ENCODE peak calls at places on chromosome 14, in five cellular contexts. U is ovary, G is tibial nerve, W is body of pancreas, L is IMR-90. V is an unnamed sample.
A peak's percentile ranks its signal among the peaks of the same experiment; 100 is the strongest.

GRCh38 chr14:78383060-78383459 is 212.9 kb downstream of the NRXN3 start:
- DNase-seq in U (no peak), W (no peak), L (no peak), G (no peak), V (no peak)

GRCh38 chr14:52342849-52343606 is 28.9 kb downstream of the PTGER2 start:
- DNase-seq in L (peak; percentile 28), U (no peak), W (no peak), G (no peak), V (no peak)

GRCh38 chr14:34247605-34248004 is 214.4 kb downstream of the SPTSSA start:
- DNase-seq in L (no peak), W (no peak), G (no peak), U (no peak), V (no peak)

GRCh38 chr14:64510127-64510808 is 5.7 kb downstream of the ZBTB1 start:
- DNase-seq in W (no peak), G (no peak), L (no peak), U (no peak), V (no peak)

GRCh38 chr14:23005451-23005850 is 4.5 kb downstream of the C14orf93 start:
- DNase-seq in W (no peak), L (no peak), G (no peak), U (no peak), V (no peak)

GRCh38 chr14:24802236-24802635 is 168.2 kb upstream of the GZMB start:
- DNase-seq in L (no peak), U (no peak), W (no peak), G (no peak), V (no peak)

GRCh38 chr14:78997811-78998210 is 827.6 kb downstream of the NRXN3 start:
- DNase-seq in L (peak; percentile 71), G (no peak), U (no peak), W (peak; percentile 34), V (no peak)

GRCh38 chr14:24840204-24840893 is 206.4 kb upstream of the GZMB start:
- DNase-seq in G (no peak), W (no peak), U (no peak), L (no peak), V (no peak)

GRCh38 chr14:89665262-89665661 is 248.2 kb upstream of the FOXN3 start:
- DNase-seq in W (no peak), L (no peak), U (no peak), G (no peak), V (no peak)

GRCh38 chr14:61866932-61867920 is 105.0 kb downstream of the SNAPC1 start:
- DNase-seq in U (no peak), W (no peak), L (peak; percentile 4), G (no peak), V (no peak)

GRCh38 chr14:65167072-65167645 is 64.8 kb upstream of the MAX start:
- DNase-seq in W (no peak), L (no peak), U (no peak), G (no peak), V (no peak)

GRCh38 chr14:29536886-29537511 is 390.6 kb downstream of the PRKD1 start:
- DNase-seq in U (no peak), G (no peak), W (no peak), L (peak; percentile 35), V (no peak)

GRCh38 chr14:105299654-105300541 is 903 bp downstream of the BRF1 start:
- DNase-seq in U (peak; percentile 38), G (no peak), W (peak; percentile 61), L (no peak), V (no peak)

GRCh38 chr14:23362200-23362599 is 2.8 kb downstream of the EFS start:
- DNase-seq in W (no peak), G (no peak), L (peak; percentile 45), U (no peak), V (no peak)

GRCh38 chr14:91482278-91483023 is 27.7 kb downstream of the PPP4R3A start:
- DNase-seq in U (no peak), L (peak; percentile 78), G (no peak), W (no peak), V (no peak)

GRCh38 chr14:73786942-73787759 is 64.5 kb upstream of the PTGR2 start:
- DNase-seq in G (no peak), W (peak; percentile 80), U (peak; percentile 72), L (peak; percentile 35), V (peak; percentile 67)

GRCh38 chr14:103544627-103545218 is 15.7 kb downstream of the TRMT61A start:
- DNase-seq in L (no peak), G (no peak), U (no peak), W (no peak), V (no peak)

GRCh38 chr14:72598328-72598727 is 295.6 kb downstream of the DPF3 start:
- DNase-seq in U (no peak), L (no peak), W (no peak), G (no peak), V (no peak)

GRCh38 chr14:96494331-96494730 is 7.9 kb upstream of the PAPOLA start:
- DNase-seq in W (no peak), U (no peak), G (no peak), L (no peak), V (no peak)

GRCh38 chr14:74567219-74567618 is 44.8 kb downstream of the LTBP2 start:
- DNase-seq in W (no peak), U (no peak), L (no peak), G (no peak), V (no peak)

GRCh38 chr14:99576761-99577705 is 27.0 kb downstream of the CCDC85C start:
- DNase-seq in L (no peak), U (peak; percentile 60), G (no peak), W (no peak), V (peak; percentile 60)

GRCh38 chr14:100409016-100409385 is 85.9 kb downstream of the SLC25A47 start:
- DNase-seq in G (no peak), U (no peak), L (no peak), W (no peak), V (no peak)

GRCh38 chr14:28975084-28975483 is 208.5 kb downstream of the FOXG1 start:
- DNase-seq in W (no peak), G (no peak), L (no peak), U (no peak), V (no peak)

GRCh38 chr14:26730929-26731618 is 133.2 kb upstream of the NOVA1 start:
- DNase-seq in L (peak; percentile 3), W (peak; percentile 19), G (no peak), U (no peak), V (no peak)

GRCh38 chr14:104694991-104695659 is 5.7 kb downstream of the INF2 start:
- DNase-seq in W (no peak), G (no peak), L (no peak), U (no peak), V (no peak)

GRCh38 chr14:49879683-49880204 is 13.1 kb upstream of the ARF6 start:
- DNase-seq in G (peak; percentile 21), U (no peak), L (peak; percentile 54), W (peak; percentile 59), V (no peak)

DNA sequence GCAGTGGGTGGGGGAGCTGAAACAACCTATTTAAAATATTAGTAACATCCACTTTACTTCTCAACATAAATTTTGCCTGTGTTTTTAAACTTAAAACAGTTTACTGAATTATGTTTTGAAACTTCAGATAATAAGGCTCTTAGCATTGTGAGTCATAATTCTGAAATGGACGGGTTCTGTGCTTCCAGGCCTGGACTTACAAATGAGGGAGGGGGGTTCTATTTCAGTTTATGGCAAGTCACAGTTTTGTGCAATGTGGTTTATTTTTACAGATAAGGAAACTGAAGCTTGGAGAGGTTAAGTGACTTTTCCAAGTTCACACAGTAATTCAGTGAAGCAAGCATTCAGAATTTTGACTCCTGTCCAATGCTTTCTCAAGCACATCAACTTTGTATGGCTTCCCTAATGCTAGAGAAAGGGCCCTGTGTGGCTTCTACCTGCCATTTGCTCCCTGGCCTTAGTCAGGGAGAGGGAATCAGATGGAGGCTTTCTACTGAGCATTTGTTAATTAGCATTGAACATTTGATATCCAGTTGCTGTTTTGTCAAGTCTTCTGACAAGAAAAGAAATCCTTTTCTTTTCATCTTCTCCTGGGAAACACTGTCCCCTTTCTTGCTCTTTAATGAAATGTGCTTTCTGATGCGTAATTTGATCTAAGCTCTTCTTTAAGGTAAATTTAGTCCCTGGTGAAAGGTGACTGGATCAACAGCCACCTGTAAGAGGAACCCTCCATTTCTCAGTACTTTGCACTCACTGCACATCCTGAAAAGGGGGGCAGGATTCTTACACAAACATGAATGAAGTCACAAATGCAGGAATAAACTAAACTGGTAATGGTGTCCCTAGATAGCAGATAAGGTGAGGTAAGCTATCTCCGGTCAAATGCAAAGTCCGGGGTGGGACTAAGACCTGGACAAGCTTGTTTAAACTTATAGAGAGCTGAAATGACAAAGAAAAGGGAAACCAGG is 2.5 kb upstream of the SALL2 start:
- DNase-seq in U (no peak), G (no peak), L (peak; percentile 52), W (no peak), V (no peak)
- H3K4me1 ChIP-seq in U (peaks cover 4% of the 10 kb centered on the region), G (peaks cover 22% of the 10 kb centered on the region), L (peaks cover 2% of the 10 kb centered on the region), W (peaks cover 9% of the 10 kb centered on the region), V (no peaks in the 10 kb centered on the region)

DNA sequence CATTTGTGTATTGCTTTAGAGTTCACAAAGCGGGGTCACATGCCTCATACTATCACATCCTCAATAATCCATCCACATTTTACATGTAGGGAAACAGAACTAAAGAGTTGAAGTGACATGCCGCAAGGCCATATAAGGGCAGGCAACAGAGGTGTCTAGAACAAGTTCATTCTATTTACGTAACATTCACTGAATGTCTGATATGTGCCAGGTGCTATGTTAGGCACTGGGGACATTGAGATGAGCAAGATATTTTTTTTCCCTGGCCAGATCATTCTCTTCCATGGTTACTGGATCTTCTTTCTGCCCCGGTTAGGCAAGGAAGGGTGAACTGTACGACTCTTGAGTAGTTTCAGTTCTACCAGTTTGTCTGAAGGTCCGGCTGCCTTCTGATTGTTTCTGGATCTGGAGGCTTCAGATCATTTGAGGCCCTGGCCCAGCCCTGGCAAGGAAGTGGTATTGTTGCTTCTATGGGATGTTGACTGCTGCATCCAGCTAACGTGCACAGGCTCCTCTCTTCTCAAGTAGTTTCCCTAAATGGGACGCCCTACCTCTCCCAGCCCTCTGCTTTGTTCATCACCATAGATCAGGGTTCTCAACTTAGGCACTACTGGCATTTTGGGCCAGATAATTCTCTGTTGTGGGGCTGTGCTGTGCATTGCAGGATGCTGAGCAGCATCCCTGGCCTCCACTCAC is 12.1 kb downstream of the GPATCH2L start:
- DNase-seq in L (no peak), W (no peak), G (no peak), U (no peak), V (no peak)
- TF ChIP-seq POLR2A in L (no peak), W (no peak), G (no peak), U (no peak), V (no peak)

DNA sequence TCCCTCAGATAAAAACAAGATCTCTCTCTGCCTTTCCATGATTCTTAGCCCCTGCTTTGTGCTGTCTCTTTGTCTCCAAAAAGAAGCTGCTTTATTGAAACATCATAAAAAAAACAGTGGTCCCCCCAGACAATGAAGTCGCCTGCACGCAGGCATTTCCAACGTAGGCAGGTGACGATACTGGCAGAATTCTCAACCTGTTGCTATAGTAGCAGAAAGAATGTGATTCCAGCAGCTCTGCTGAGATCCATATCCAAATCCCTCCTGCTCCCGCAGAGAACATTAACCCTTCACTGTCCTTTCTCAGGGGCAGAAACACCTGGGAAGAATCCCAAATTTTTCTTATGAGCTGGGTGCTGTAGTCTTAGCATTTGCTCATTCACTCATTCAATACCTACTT is 84.8 kb downstream of the STON2 start:
- DNase-seq in U (no peak), W (no peak), L (no peak), G (no peak), V (no peak)
- H3K4me3 ChIP-seq in U (no peak overlapping the region), W (no peak overlapping the region), L (no peak overlapping the region), G (no peak overlapping the region), V (no peak overlapping the region)

DNA sequence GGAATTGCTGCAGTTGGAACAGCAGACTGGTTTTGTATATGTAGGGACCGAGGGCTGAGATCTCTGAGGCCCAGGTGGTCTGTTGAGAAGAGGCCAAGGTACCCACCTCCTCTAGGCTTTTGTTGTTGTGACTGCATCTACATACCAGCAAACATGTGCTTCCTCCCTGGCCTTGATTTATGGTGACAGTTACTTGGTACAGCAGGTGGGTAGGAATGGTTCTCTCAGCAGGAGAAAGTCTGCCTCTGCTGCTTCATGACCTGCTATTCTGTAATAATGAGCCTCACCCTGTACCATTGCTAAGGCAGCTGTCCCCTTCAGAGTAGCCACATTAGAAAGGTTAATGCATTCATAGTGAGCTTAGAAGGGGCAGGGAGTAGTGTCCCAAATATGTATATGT is 196.7 kb upstream of the PELI2 start:
- DNase-seq in G (no peak), L (no peak), U (no peak), W (no peak), V (no peak)
- H3K4me1 ChIP-seq in G (no peaks in the 10 kb centered on the region), L (no peaks in the 10 kb centered on the region), U (peaks cover 3% of the 10 kb centered on the region), W (peaks cover 14% of the 10 kb centered on the region), V (no peaks in the 10 kb centered on the region)

V was measured in uterus.